ENCODE peak calls at places on chromosomes 2 and 18, in five cellular contexts. One of them, this sample, is unnamed.

GRCh38 chr2:6866239-6866745 is 585 bp upstream of the CMPK2 start:
- DNase-seq in HS-5: peak
- DNase-seq in OCI-LY7: peak
- DNase-seq in activated T-cell treated with anti-CD3 and anti-CD28 coated beads for 1 hour: peak
- DNase-seq in islet precursor cell: peak
- DNase-seq in this sample: peak

GRCh38 chr2:207828361-207829057 is 58.8 kb upstream of the FZD5 start:
- DNase-seq in activated T-cell treated with anti-CD3 and anti-CD28 coated beads for 1 hour: no peak
- DNase-seq in OCI-LY7: no peak
- DNase-seq in islet precursor cell: peak
- DNase-seq in HS-5: no peak
- DNase-seq in this sample: no peak

GRCh38 chr18:31497711-31498449 is at the start of gene DSG2:
- DNase-seq in islet precursor cell: peak
- DNase-seq in OCI-LY7: no peak
- DNase-seq in activated T-cell treated with anti-CD3 and anti-CD28 coated beads for 1 hour: no peak
- DNase-seq in HS-5: no peak
- DNase-seq in this sample: peak

GRCh38 chr2:190882831-190883582 is 2.4 kb downstream of the GLS start:
- DNase-seq in HS-5: no peak
- DNase-seq in activated T-cell treated with anti-CD3 and anti-CD28 coated beads for 1 hour: no peak
- DNase-seq in islet precursor cell: no peak
- DNase-seq in OCI-LY7: peak
- DNase-seq in this sample: peak

GRCh38 chr2:112579280-112579679 is 5.1 kb upstream of the CHCHD5 start:
- DNase-seq in islet precursor cell: no peak
- DNase-seq in HS-5: peak
- DNase-seq in OCI-LY7: no peak
- DNase-seq in activated T-cell treated with anti-CD3 and anti-CD28 coated beads for 1 hour: no peak
- DNase-seq in this sample: no peak

GRCh38 chr18:63445067-63445466 is 22.8 kb upstream of the VPS4B start:
- DNase-seq in HS-5: no peak
- DNase-seq in activated T-cell treated with anti-CD3 and anti-CD28 coated beads for 1 hour: no peak
- DNase-seq in OCI-LY7: no peak
- DNase-seq in islet precursor cell: no peak
- DNase-seq in this sample: no peak

GRCh38 chr2:96760986-96761832 is 507 bp downstream of the CNNM4 start:
- DNase-seq in HS-5: no peak
- DNase-seq in islet precursor cell: no peak
- DNase-seq in activated T-cell treated with anti-CD3 and anti-CD28 coated beads for 1 hour: peak
- DNase-seq in OCI-LY7: peak
- DNase-seq in this sample: no peak

GRCh38 chr18:136433-136832 is 21.9 kb upstream of the USP14 start:
- DNase-seq in islet precursor cell: no peak
- DNase-seq in HS-5: no peak
- DNase-seq in activated T-cell treated with anti-CD3 and anti-CD28 coated beads for 1 hour: no peak
- DNase-seq in OCI-LY7: peak
- DNase-seq in this sample: peak

GRCh38 chr2:10981941-10982381 is 70.2 kb downstream of the KCNF1 start:
- DNase-seq in HS-5: no peak
- DNase-seq in activated T-cell treated with anti-CD3 and anti-CD28 coated beads for 1 hour: no peak
- DNase-seq in OCI-LY7: no peak
- DNase-seq in islet precursor cell: no peak
- DNase-seq in this sample: no peak

This sample was measured in GM12865.